ENCODE peak calls at places on chromosomes 1 and 21, in seven cellular contexts. One of them, this sample, is unnamed.

GRCh38 chr1:148317288-148317985 is 165.4 kb upstream of the NBPF11 start:
- DNase-seq in fibroblast of pulmonary artery: no peak
- DNase-seq in pancreas: no peak
- DNase-seq in Calu3: no peak
- DNase-seq in ovary: no peak
- DNase-seq in BJ: no peak
- DNase-seq in neural crest cell: no peak
- DNase-seq in this sample: no peak

GRCh38 chr21:46564391-46564790 is 40.5 kb downstream of the S100B start:
- DNase-seq in fibroblast of pulmonary artery: no peak
- DNase-seq in pancreas: no peak
- DNase-seq in Calu3: no peak
- DNase-seq in ovary: no peak
- DNase-seq in BJ: no peak
- DNase-seq in neural crest cell: no peak
- DNase-seq in this sample: no peak

GRCh38 chr1:150076985-150077384 is 9.4 kb downstream of the VPS45 start:
- DNase-seq in fibroblast of pulmonary artery: no peak
- DNase-seq in pancreas: no peak
- DNase-seq in Calu3: no peak
- DNase-seq in ovary: no peak
- DNase-seq in BJ: no peak
- DNase-seq in neural crest cell: no peak
- DNase-seq in this sample: no peak

GRCh38 chr1:43447891-43448708 is 5.6 kb downstream of the HYI start:
- DNase-seq in fibroblast of pulmonary artery: no peak
- DNase-seq in pancreas: peak
- DNase-seq in Calu3: no peak
- DNase-seq in ovary: peak
- DNase-seq in BJ: no peak
- DNase-seq in neural crest cell: no peak
- DNase-seq in this sample: peak

GRCh38 chr1:232047473-232047872 is 420.9 kb downstream of the DISC1 start:
- DNase-seq in fibroblast of pulmonary artery: no peak
- DNase-seq in pancreas: no peak
- DNase-seq in Calu3: no peak
- DNase-seq in ovary: no peak
- DNase-seq in BJ: no peak
- DNase-seq in neural crest cell: no peak
- DNase-seq in this sample: no peak

GRCh38 chr1:93661829-93662474 is 19.7 kb downstream of the BCAR3 start:
- DNase-seq in fibroblast of pulmonary artery: peak
- DNase-seq in pancreas: no peak
- DNase-seq in Calu3: peak
- DNase-seq in ovary: no peak
- DNase-seq in BJ: peak
- DNase-seq in neural crest cell: no peak
- DNase-seq in this sample: no peak

GRCh38 chr1:2455757-2456156 is 20.3 kb upstream of the PLCH2 start:
- DNase-seq in fibroblast of pulmonary artery: no peak
- DNase-seq in pancreas: no peak
- DNase-seq in Calu3: no peak
- DNase-seq in ovary: no peak
- DNase-seq in BJ: no peak
- DNase-seq in neural crest cell: no peak
- DNase-seq in this sample: no peak

GRCh38 chr21:34204481-34205439 is 131.4 kb downstream of the MRPS6 start:
- DNase-seq in fibroblast of pulmonary artery: no peak
- DNase-seq in pancreas: no peak
- DNase-seq in Calu3: no peak
- DNase-seq in ovary: no peak
- DNase-seq in BJ: no peak
- DNase-seq in neural crest cell: no peak
- DNase-seq in this sample: no peak

GRCh38 chr1:17297991-17298390 is 10.0 kb upstream of the PADI4 start:
- DNase-seq in fibroblast of pulmonary artery: no peak
- DNase-seq in pancreas: no peak
- DNase-seq in Calu3: no peak
- DNase-seq in ovary: no peak
- DNase-seq in BJ: no peak
- DNase-seq in neural crest cell: no peak
- DNase-seq in this sample: no peak

GRCh38 chr1:167447521-167448136 is 70.7 kb downstream of the CD247 start:
- DNase-seq in fibroblast of pulmonary artery: no peak
- DNase-seq in pancreas: no peak
- DNase-seq in Calu3: peak
- DNase-seq in ovary: no peak
- DNase-seq in BJ: no peak
- DNase-seq in neural crest cell: no peak
- DNase-seq in this sample: no peak

GRCh38 chr1:48859429-48859828 is 82.7 kb upstream of the BEND5 start:
- DNase-seq in fibroblast of pulmonary artery: peak
- DNase-seq in pancreas: no peak
- DNase-seq in Calu3: no peak
- DNase-seq in ovary: no peak
- DNase-seq in BJ: no peak
- DNase-seq in neural crest cell: no peak
- DNase-seq in this sample: no peak

GRCh38 chr1:59013276-59013927 is 229.6 kb upstream of the JUN start:
- DNase-seq in fibroblast of pulmonary artery: peak
- DNase-seq in pancreas: peak
- DNase-seq in Calu3: no peak
- DNase-seq in ovary: peak
- DNase-seq in BJ: peak
- DNase-seq in neural crest cell: no peak
- DNase-seq in this sample: peak

GRCh38 chr1:60126733-60127132 is 53.2 kb upstream of the C1orf87 start:
- DNase-seq in fibroblast of pulmonary artery: no peak
- DNase-seq in pancreas: no peak
- DNase-seq in Calu3: no peak
- DNase-seq in ovary: no peak
- DNase-seq in BJ: no peak
- DNase-seq in neural crest cell: no peak
- DNase-seq in this sample: no peak

GRCh38 chr1:201108614-201109013 is 3.6 kb downstream of the CACNA1S start:
- DNase-seq in fibroblast of pulmonary artery: no peak
- DNase-seq in pancreas: peak
- DNase-seq in Calu3: no peak
- DNase-seq in ovary: no peak
- DNase-seq in BJ: no peak
- DNase-seq in neural crest cell: peak
- DNase-seq in this sample: no peak

GRCh38 chr1:58618303-58618702 is 41.3 kb upstream of the TACSTD2 start:
- DNase-seq in fibroblast of pulmonary artery: peak
- DNase-seq in pancreas: no peak
- DNase-seq in Calu3: peak
- DNase-seq in ovary: no peak
- DNase-seq in BJ: peak
- DNase-seq in neural crest cell: no peak
- DNase-seq in this sample: no peak

GRCh38 chr1:211589782-211590721 is 11.1 kb upstream of the SLC30A1 start:
- DNase-seq in fibroblast of pulmonary artery: peak
- DNase-seq in pancreas: no peak
- DNase-seq in Calu3: peak
- DNase-seq in ovary: no peak
- DNase-seq in BJ: no peak
- DNase-seq in neural crest cell: no peak
- DNase-seq in this sample: no peak

GRCh38 chr1:186212574-186213224 is 162.4 kb downstream of the TPR start:
- DNase-seq in fibroblast of pulmonary artery: peak
- DNase-seq in pancreas: no peak
- DNase-seq in Calu3: peak
- DNase-seq in ovary: no peak
- DNase-seq in BJ: peak
- DNase-seq in neural crest cell: peak
- DNase-seq in this sample: no peak

GRCh38 chr1:202505356-202505755 is 156.9 kb downstream of the PPP1R12B start:
- DNase-seq in fibroblast of pulmonary artery: peak
- DNase-seq in pancreas: no peak
- DNase-seq in Calu3: no peak
- DNase-seq in ovary: no peak
- DNase-seq in BJ: no peak
- DNase-seq in neural crest cell: no peak
- DNase-seq in this sample: no peak

GRCh38 chr1:26031196-26031902 is 9.8 kb downstream of the EXTL1 start:
- DNase-seq in fibroblast of pulmonary artery: no peak
- DNase-seq in pancreas: no peak
- DNase-seq in Calu3: no peak
- DNase-seq in ovary: no peak
- DNase-seq in BJ: no peak
- DNase-seq in neural crest cell: no peak
- DNase-seq in this sample: no peak

DNA sequence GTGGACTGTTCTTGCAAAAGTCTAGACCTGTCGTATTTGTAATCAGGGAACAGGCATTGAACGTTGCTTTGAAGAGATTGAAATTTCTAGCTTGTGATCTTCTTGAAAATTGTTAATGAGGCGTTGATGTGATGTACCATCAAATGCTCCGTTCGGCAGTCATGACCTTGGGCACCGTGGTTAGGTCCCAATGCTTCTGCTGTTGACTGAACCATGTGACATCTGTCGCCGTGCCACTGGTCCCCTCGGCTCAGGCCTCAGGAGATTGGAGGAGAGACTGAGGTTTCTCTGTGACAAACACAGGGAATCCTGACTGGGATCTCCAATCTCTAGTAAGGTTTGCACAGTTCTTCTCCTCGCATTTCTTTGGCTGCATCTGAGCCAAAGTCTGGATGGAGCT is 18.1 kb upstream of the KCNAB2 start:
- DNase-seq in fibroblast of pulmonary artery: no peak
- DNase-seq in pancreas: no peak
- DNase-seq in Calu3: no peak
- DNase-seq in ovary: no peak
- DNase-seq in BJ: no peak
- DNase-seq in neural crest cell: no peak
- DNase-seq in this sample: no peak
- TF ChIP-seq CTCF in fibroblast of pulmonary artery: no peak
- TF ChIP-seq CTCF in pancreas: no peak
- TF ChIP-seq CTCF in Calu3: no peak
- TF ChIP-seq CTCF in ovary: no peak
- TF ChIP-seq CTCF in BJ: no peak
- TF ChIP-seq CTCF in neural crest cell: no peak
- TF ChIP-seq CTCF in this sample: no peak

GRCh38 chr1:109027841-109028240 is 14.1 kb downstream of the WDR47 start:
- DNase-seq in fibroblast of pulmonary artery: no peak
- DNase-seq in pancreas: no peak
- DNase-seq in Calu3: no peak
- DNase-seq in ovary: no peak
- DNase-seq in BJ: no peak
- DNase-seq in neural crest cell: no peak
- DNase-seq in this sample: no peak
- TF ChIP-seq CTCF in fibroblast of pulmonary artery: peak
- TF ChIP-seq CTCF in pancreas: no peak
- TF ChIP-seq CTCF in Calu3: peak
- TF ChIP-seq CTCF in ovary: no peak
- TF ChIP-seq CTCF in BJ: no peak
- TF ChIP-seq CTCF in neural crest cell: peak
- TF ChIP-seq CTCF in this sample: no peak

GRCh38 chr1:156378557-156378956 is 9.5 kb downstream of the RHBG start:
- DNase-seq in fibroblast of pulmonary artery: no peak
- DNase-seq in pancreas: no peak
- DNase-seq in Calu3: no peak
- DNase-seq in ovary: no peak
- DNase-seq in BJ: no peak
- DNase-seq in neural crest cell: no peak
- DNase-seq in this sample: no peak

GRCh38 chr1:156382561-156382960 is 13.6 kb downstream of the RHBG start:
- DNase-seq in fibroblast of pulmonary artery: no peak
- DNase-seq in pancreas: no peak
- DNase-seq in Calu3: no peak
- DNase-seq in ovary: no peak
- DNase-seq in BJ: no peak
- DNase-seq in neural crest cell: no peak
- DNase-seq in this sample: no peak

GRCh38 chr1:156376958-156377919 is 8.2 kb downstream of the RHBG start:
- DNase-seq in fibroblast of pulmonary artery: no peak
- DNase-seq in pancreas: no peak
- DNase-seq in Calu3: no peak
- DNase-seq in ovary: no peak
- DNase-seq in BJ: no peak
- DNase-seq in neural crest cell: no peak
- DNase-seq in this sample: no peak

GRCh38 chr1:156383023-156383422 is 14.0 kb downstream of the RHBG start:
- DNase-seq in fibroblast of pulmonary artery: peak
- DNase-seq in pancreas: peak
- DNase-seq in Calu3: peak
- DNase-seq in ovary: peak
- DNase-seq in BJ: no peak
- DNase-seq in neural crest cell: peak
- DNase-seq in this sample: peak

DNA sequence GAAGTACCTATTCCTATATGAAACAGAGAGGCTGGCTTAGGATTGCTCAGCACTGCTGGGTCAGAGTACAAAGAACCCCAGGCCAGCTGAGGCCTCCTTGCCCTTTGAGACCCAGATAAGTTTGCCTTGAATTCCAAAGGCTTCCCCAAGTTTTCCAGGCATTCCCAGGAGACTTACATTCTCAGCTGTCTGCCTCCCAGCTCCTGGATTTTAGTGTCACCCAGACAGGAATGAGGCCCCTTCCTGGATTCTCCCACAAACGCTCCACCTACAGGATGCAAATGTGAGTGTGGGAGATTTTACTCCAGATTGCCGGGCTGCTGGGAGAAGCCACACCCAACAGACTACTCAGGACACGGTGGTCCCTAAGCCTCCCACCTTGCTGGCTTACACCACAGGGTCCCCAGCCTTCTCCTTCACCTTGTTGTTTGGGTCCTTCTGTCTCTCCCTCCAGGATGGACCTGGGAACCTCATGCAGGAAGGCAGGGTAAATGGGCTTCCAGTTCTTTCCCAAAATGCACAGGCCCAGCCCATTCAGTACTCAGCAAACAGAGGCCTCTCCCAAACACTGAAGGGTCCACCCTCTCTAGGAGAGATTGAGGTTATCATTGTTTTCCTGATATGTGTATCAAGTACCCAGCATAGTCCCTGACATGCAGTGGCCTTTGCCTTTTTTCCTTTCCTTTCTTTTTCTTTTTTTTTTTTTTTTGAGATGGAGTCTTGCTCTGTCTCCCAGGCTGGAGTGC is 10.6 kb downstream of the RHBG start:
- DNase-seq in fibroblast of pulmonary artery: peak
- DNase-seq in pancreas: no peak
- DNase-seq in Calu3: no peak
- DNase-seq in ovary: no peak
- DNase-seq in BJ: no peak
- DNase-seq in neural crest cell: no peak
- DNase-seq in this sample: no peak
- TF ChIP-seq CTCF in fibroblast of pulmonary artery: no peak
- TF ChIP-seq CTCF in pancreas: no peak
- TF ChIP-seq CTCF in Calu3: no peak
- TF ChIP-seq CTCF in ovary: no peak
- TF ChIP-seq CTCF in BJ: peak
- TF ChIP-seq CTCF in neural crest cell: no peak
- TF ChIP-seq CTCF in this sample: no peak

GRCh38 chr1:40305451-40305850 is 11.6 kb downstream of the COL9A2 start:
- DNase-seq in fibroblast of pulmonary artery: no peak
- DNase-seq in pancreas: no peak
- DNase-seq in Calu3: no peak
- DNase-seq in ovary: no peak
- DNase-seq in BJ: no peak
- DNase-seq in neural crest cell: no peak
- DNase-seq in this sample: no peak
- TF ChIP-seq CTCF in fibroblast of pulmonary artery: no peak
- TF ChIP-seq CTCF in pancreas: no peak
- TF ChIP-seq CTCF in Calu3: no peak
- TF ChIP-seq CTCF in ovary: no peak
- TF ChIP-seq CTCF in BJ: no peak
- TF ChIP-seq CTCF in neural crest cell: no peak
- TF ChIP-seq CTCF in this sample: no peak

GRCh38 chr1:204286841-204287387 is 72.8 kb downstream of the PLEKHA6 start:
- DNase-seq in fibroblast of pulmonary artery: peak
- DNase-seq in pancreas: no peak
- DNase-seq in Calu3: peak
- DNase-seq in ovary: no peak
- DNase-seq in BJ: no peak
- DNase-seq in neural crest cell: no peak
- DNase-seq in this sample: peak
- TF ChIP-seq CTCF in fibroblast of pulmonary artery: no peak
- TF ChIP-seq CTCF in pancreas: no peak
- TF ChIP-seq CTCF in Calu3: no peak
- TF ChIP-seq CTCF in ovary: no peak
- TF ChIP-seq CTCF in BJ: no peak
- TF ChIP-seq CTCF in neural crest cell: no peak
- TF ChIP-seq CTCF in this sample: no peak